ENCODE peak calls at places on chromosomes 1 and 21, in seven cellular contexts. D is mammary epithelial cell, I is keratinocyte, S is fibroblast of lung, O is neural progenitor cell, W is neuronal stem cell, P is IMR-90. R is an unnamed sample.

GRCh38 chr1:31366796-31367195 is 6.1 kb downstream of the FABP3 start:
- DNase-seq in D (no peak), I (no peak), S (no peak), O (no peak), W (no peak), P (no peak), R (no peak)

GRCh38 chr1:25435315-25436103 is 4.8 kb downstream of the MACO1 start:
- DNase-seq in D (peak; percentile 9), I (no peak), S (no peak), O (no peak), W (no peak), P (no peak), R (peak; percentile 76)

GRCh38 chr1:227397356-227397978 is 79.2 kb upstream of the CDC42BPA start:
- DNase-seq in D (no peak), I (no peak), S (no peak), O (no peak), W (no peak), P (no peak), R (no peak)

GRCh38 chr1:202112864-202113689 is 9.6 kb upstream of the GPR37L1 start:
- DNase-seq in D (peak; percentile 64), I (no peak), S (peak; percentile 40), O (no peak), W (no peak), P (peak; percentile 11), R (peak; percentile 55)

GRCh38 chr1:109989656-109990653 is 5.4 kb downstream of the AHCYL1 start:
- DNase-seq in D (no peak), I (no peak), S (peak; percentile 54), O (no peak), W (no peak), P (no peak), R (peak; percentile 61)

GRCh38 chr21:46599251-46599572 is 5.7 kb downstream of the S100B start:
- DNase-seq in D (no peak), I (no peak), S (peak; percentile 94), O (peak; percentile 66), W (peak; percentile 45), P (peak; percentile 92), R (peak; percentile 82)

GRCh38 chr1:17113973-17114372 is 5.3 kb downstream of the PADI2 start:
- DNase-seq in D (no peak), I (no peak), S (no peak), O (no peak), W (no peak), P (no peak), R (no peak)

GRCh38 chr1:24294757-24295371 is 24.3 kb upstream of the GRHL3 start:
- DNase-seq in D (peak; percentile 91), I (no peak), S (peak; percentile 71), O (peak; percentile 39), W (no peak), P (no peak), R (no peak)

GRCh38 chr1:183291802-183292515 is 105.9 kb downstream of the LAMC2 start:
- DNase-seq in D (peak; percentile 44), I (no peak), S (peak; percentile 91), O (no peak), W (no peak), P (peak; percentile 81), R (peak; percentile 38)

GRCh38 chr21:45384656-45385548 is 20.1 kb upstream of the COL18A1 start:
- DNase-seq in D (no peak), I (no peak), S (no peak), O (no peak), W (no peak), P (no peak), R (no peak)

GRCh38 chr1:99986656-99987225 is 16.9 kb downstream of the SLC35A3 start:
- DNase-seq in D (no peak), I (no peak), S (no peak), O (no peak), W (no peak), P (no peak), R (no peak)

GRCh38 chr1:196407358-196408041 is 200.7 kb downstream of the KCNT2 start:
- DNase-seq in D (no peak), I (no peak), S (peak; percentile 78), O (peak; percentile 2), W (no peak), P (peak; percentile 53), R (peak; percentile 63)

GRCh38 chr21:46369520-46370235 is 45.7 kb downstream of the PCNT start:
- DNase-seq in D (no peak), I (no peak), S (no peak), O (no peak), W (no peak), P (no peak), R (no peak)

GRCh38 chr1:61300899-61301298 is 218.5 kb downstream of the NFIA start:
- DNase-seq in D (no peak), I (no peak), S (no peak), O (no peak), W (no peak), P (no peak), R (no peak)

GRCh38 chr1:61297887-61298286 is 215.5 kb downstream of the NFIA start:
- DNase-seq in D (no peak), I (no peak), S (no peak), O (no peak), W (no peak), P (no peak), R (no peak)

GRCh38 chr1:61299468-61299867 is 217.1 kb downstream of the NFIA start:
- DNase-seq in D (no peak), I (no peak), S (no peak), O (no peak), W (no peak), P (no peak), R (peak; percentile 34)

GRCh38 chr1:61307422-61308140 is 225.2 kb downstream of the NFIA start:
- DNase-seq in D (no peak), I (no peak), S (no peak), O (no peak), W (no peak), P (no peak), R (no peak)

GRCh38 chr1:61301824-61302652 is 219.7 kb downstream of the NFIA start:
- DNase-seq in D (peak; percentile 88), I (no peak), S (no peak), O (no peak), W (no peak), P (peak; percentile 80), R (peak; percentile 79)
- H3K9ac ChIP-seq in D (no peak overlapping the region), I (peak overlapping the region; percentile 62), S (no peak overlapping the region), O (no peak overlapping the region), W (no peak overlapping the region), P (no peak overlapping the region), R (peak overlapping the region; percentile 23)

GRCh38 chr1:37999434-38000232 is 5.7 kb downstream of the FHL3 start:
- DNase-seq in D (no peak), I (no peak), S (peak; percentile 75), O (peak; percentile 39), W (no peak), P (peak; percentile 66), R (peak; percentile 59)
- H3K4me3 ChIP-seq in D (no peak overlapping the region), I (peak overlapping the region; percentile 46), S (peak overlapping the region; percentile 41), O (no peak overlapping the region), W (peak overlapping the region; percentile 2), P (no peak overlapping the region), R (peak overlapping the region; percentile 51)

GRCh38 chr1:192877283-192877886 is 68.5 kb downstream of the RGS2 start:
- DNase-seq in D (peak; percentile 20), I (no peak), S (peak; percentile 75), O (no peak), W (no peak), P (no peak), R (peak; percentile 57)
- H3K4me1 ChIP-seq in D (no peaks in the 10 kb centered on the region), I (no peaks in the 10 kb centered on the region), S (no peaks in the 10 kb centered on the region), O (peaks cover 8% of the 10 kb centered on the region), W (no peaks in the 10 kb centered on the region), P (no peaks in the 10 kb centered on the region), R (peaks cover 48% of the 10 kb centered on the region)

GRCh38 chr1:21344098-21344749 is 54.0 kb upstream of the ECE1 start:
- DNase-seq in D (no peak), I (no peak), S (no peak), O (no peak), W (no peak), P (no peak), R (no peak)

GRCh38 chr1:21341517-21342078 is 51.3 kb upstream of the ECE1 start:
- DNase-seq in D (no peak), I (no peak), S (no peak), O (no peak), W (no peak), P (no peak), R (no peak)

GRCh38 chr1:21344750-21345443 is 54.6 kb upstream of the ECE1 start:
- DNase-seq in D (peak; percentile 12), I (no peak), S (no peak), O (peak; percentile 48), W (no peak), P (no peak), R (peak; percentile 50)

GRCh38 chr1:21341022-21341421 is 50.8 kb upstream of the ECE1 start:
- DNase-seq in D (no peak), I (no peak), S (no peak), O (no peak), W (no peak), P (no peak), R (no peak)

GRCh38 chr1:21342961-21343838 is 52.9 kb upstream of the ECE1 start:
- DNase-seq in D (no peak), I (no peak), S (no peak), O (no peak), W (no peak), P (no peak), R (no peak)
- H3K9ac ChIP-seq in D (no peak overlapping the region), I (no peak overlapping the region), S (peak overlapping the region; percentile 36), O (no peak overlapping the region), W (no peak overlapping the region), P (peak overlapping the region; percentile 50), R (peak overlapping the region; percentile 90)

GRCh38 chr1:61202854-61203603 is 120.7 kb downstream of the NFIA start:
- DNase-seq in D (peak; percentile 53), I (no peak), S (no peak), O (no peak), W (no peak), P (peak; percentile 53), R (peak; percentile 71)
- H3K4me3 ChIP-seq in D (peak overlapping the region; percentile 32), I (peak overlapping the region; percentile 79), S (peak overlapping the region; percentile 50), O (no peak overlapping the region), W (no peak overlapping the region), P (peak overlapping the region; percentile 36), R (peak overlapping the region; percentile 82)

DNA sequence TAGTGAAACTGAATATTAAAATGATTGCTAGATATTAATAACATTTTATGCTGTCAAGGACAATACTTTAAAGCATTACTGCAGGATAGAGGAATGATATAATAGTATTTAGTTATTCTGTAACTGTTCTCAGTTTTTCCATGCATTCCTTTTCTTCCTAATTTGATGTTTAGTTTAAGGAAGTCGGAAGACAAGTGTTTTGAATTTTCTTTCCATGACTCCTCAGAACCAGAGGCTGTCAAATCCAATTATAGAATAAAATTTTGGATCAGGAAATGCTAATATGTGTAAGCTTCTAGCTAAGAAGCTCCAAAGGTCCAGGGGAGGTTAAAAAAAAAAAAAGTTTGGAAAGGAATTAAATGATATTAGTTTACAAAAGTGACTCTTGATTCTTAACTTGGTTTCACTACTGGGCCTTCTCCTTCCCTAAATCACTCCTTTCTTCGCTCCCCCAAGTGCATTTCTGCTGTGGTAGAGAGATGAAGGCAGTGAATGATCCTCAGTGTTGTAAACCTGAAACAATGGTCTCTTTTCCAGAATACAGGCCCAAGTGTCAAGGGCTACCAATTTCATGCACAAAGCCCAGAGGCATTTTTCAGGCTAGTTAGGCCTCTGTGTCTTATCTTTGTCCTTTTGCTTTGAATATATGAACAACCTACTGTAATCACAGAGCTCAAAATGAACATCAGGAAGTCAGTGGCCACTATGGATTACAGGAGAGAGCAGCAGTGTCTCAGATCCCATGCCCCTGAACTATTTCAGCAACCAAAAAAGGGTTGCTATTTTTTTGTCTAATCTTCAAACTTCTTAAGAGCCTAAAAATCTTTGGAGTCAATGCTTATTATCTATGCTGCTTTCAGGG is 6.2 kb downstream of the ADSS2 start:
- DNase-seq in D (no peak), I (no peak), S (peak; percentile 56), O (no peak), W (no peak), P (peak; percentile 17), R (peak; percentile 64)
- H3K4me1 ChIP-seq in D (peaks cover 29% of the 10 kb centered on the region), I (peaks cover 27% of the 10 kb centered on the region), S (peaks cover 20% of the 10 kb centered on the region), O (peaks cover 60% of the 10 kb centered on the region), W (peaks cover 9% of the 10 kb centered on the region), P (peaks cover 18% of the 10 kb centered on the region), R (peaks cover 37% of the 10 kb centered on the region)